ENCODE peak calls at places on chromosomes 3 and 15, in seven cellular contexts. H, V, T, K, G, S and Q are unnamed samples.

GRCh38 chr3:69400688-69401087 is 14.8 kb upstream of the FRMD4B start:
- DNase-seq in S (no peak), H (no peak), V (no peak), T (no peak), K (no peak), G (no peak), Q (no peak)

GRCh38 chr3:14418259-14418658 is 15.9 kb downstream of the SLC6A6 start:
- DNase-seq in V (no peak), T (no peak), H (no peak), K (no peak), G (no peak), S (no peak), Q (no peak)

GRCh38 chr15:99131441-99132023 is 26.7 kb downstream of the SYNM start:
- DNase-seq in V (no peak), H (no peak), K (no peak), S (no peak), G (no peak), T (no peak), Q (no peak)

GRCh38 chr3:182479335-182479734 is 314.0 kb upstream of the ATP11B start:
- DNase-seq in H (no peak), T (no peak), G (no peak), S (no peak), V (no peak), K (no peak), Q (no peak)

GRCh38 chr3:51371943-51372557 is 13.0 kb upstream of the MANF start:
- DNase-seq in T (no peak), K (peak), G (peak), S (peak), V (peak), H (peak), Q (no peak)

GRCh38 chr15:67033012-67033411 is 32.4 kb upstream of the SMAD3 start:
- DNase-seq in T (no peak), V (no peak), K (no peak), H (no peak), G (no peak), S (no peak), Q (no peak)

GRCh38 chr15:44137750-44138149 is 57.3 kb downstream of the FRMD5 start:
- DNase-seq in T (no peak), S (no peak), H (no peak), V (no peak), G (no peak), K (no peak), Q (no peak)

GRCh38 chr3:151183253-151183652 is 19.8 kb downstream of the GPR171 start:
- DNase-seq in K (no peak), H (no peak), G (no peak), T (no peak), S (no peak), V (no peak), Q (no peak)

GRCh38 chr3:84621823-84622222 is 337.0 kb upstream of the CADM2 start:
- DNase-seq in T (no peak), G (no peak), S (no peak), K (no peak), H (no peak), V (no peak), Q (no peak)

GRCh38 chr3:10780243-10780642 is 35.8 kb upstream of the SLC6A11 start:
- DNase-seq in K (no peak), H (no peak), V (no peak), G (no peak), T (no peak), S (no peak), Q (no peak)

GRCh38 chr3:127652246-127652995 is 20.3 kb upstream of the ABTB1 start:
- DNase-seq in S (no peak), K (peak), T (no peak), G (peak), V (peak), H (no peak), Q (peak)

GRCh38 chr3:194249323-194250103 is 101.6 kb downstream of the CPN2 start:
- DNase-seq in G (peak), K (no peak), T (no peak), S (no peak), V (no peak), H (no peak), Q (no peak)

GRCh38 chr3:46114324-46114988 is 87.2 kb upstream of the XCR1 start:
- DNase-seq in V (no peak), H (no peak), T (no peak), K (no peak), G (no peak), S (peak), Q (no peak)